ENCODE peak calls at places on chromosomes 13 and 19, in ten cellular contexts. One of them, this sample, is unnamed.

GRCh38 chr13:103040006-103040405 is 26.2 kb downstream of the SLC10A2 start:
- DNase-seq in stomach: no peak
- DNase-seq in GM12891: no peak
- DNase-seq in left lung: no peak
- DNase-seq in testis: no peak
- DNase-seq in RKO: no peak
- DNase-seq in MCF 10A: no peak
- DNase-seq in amniotic epithelial cell: no peak
- DNase-seq in WTC11: no peak
- DNase-seq in cardiac fibroblast: no peak
- DNase-seq in this sample: no peak

GRCh38 chr19:10107254-10107653 is 1.1 kb downstream of the PPAN start:
- DNase-seq in MCF 10A: no peak
- DNase-seq in left lung: no peak
- DNase-seq in RKO: no peak
- DNase-seq in amniotic epithelial cell: no peak
- DNase-seq in cardiac fibroblast: no peak
- DNase-seq in stomach: no peak
- DNase-seq in GM12891: no peak
- DNase-seq in WTC11: no peak
- DNase-seq in testis: no peak
- DNase-seq in this sample: no peak

GRCh38 chr13:73702419-73703071 is 431.7 kb downstream of the KLF12 start:
- DNase-seq in amniotic epithelial cell: peak; percentile 44
- DNase-seq in MCF 10A: peak; percentile 84
- DNase-seq in RKO: no peak
- DNase-seq in GM12891: no peak
- DNase-seq in left lung: no peak
- DNase-seq in testis: no peak
- DNase-seq in cardiac fibroblast: no peak
- DNase-seq in WTC11: no peak
- DNase-seq in stomach: no peak
- DNase-seq in this sample: no peak

GRCh38 chr13:114128624-114129522 is 3.5 kb downstream of the RASA3 start:
- DNase-seq in RKO: peak; percentile 95
- DNase-seq in cardiac fibroblast: peak; percentile 89
- DNase-seq in amniotic epithelial cell: peak; percentile 88
- DNase-seq in MCF 10A: no peak
- DNase-seq in stomach: peak; percentile 67
- DNase-seq in left lung: peak; percentile 94
- DNase-seq in GM12891: peak; percentile 93
- DNase-seq in WTC11: no peak
- DNase-seq in testis: peak; percentile 49
- DNase-seq in this sample: peak; percentile 93

GRCh38 chr13:27403252-27403678 is 21.2 kb upstream of the GTF3A start:
- DNase-seq in testis: no peak
- DNase-seq in MCF 10A: no peak
- DNase-seq in left lung: no peak
- DNase-seq in WTC11: no peak
- DNase-seq in RKO: peak; percentile 30
- DNase-seq in cardiac fibroblast: peak; percentile 77
- DNase-seq in stomach: no peak
- DNase-seq in amniotic epithelial cell: peak; percentile 62
- DNase-seq in GM12891: no peak
- DNase-seq in this sample: no peak

GRCh38 chr13:36344173-36344572 is 2.0 kb downstream of the SPART start:
- DNase-seq in stomach: no peak
- DNase-seq in left lung: no peak
- DNase-seq in testis: no peak
- DNase-seq in GM12891: no peak
- DNase-seq in amniotic epithelial cell: peak; percentile 95
- DNase-seq in WTC11: no peak
- DNase-seq in RKO: no peak
- DNase-seq in MCF 10A: peak; percentile 88
- DNase-seq in cardiac fibroblast: peak; percentile 79
- DNase-seq in this sample: no peak

GRCh38 chr19:17952041-17952976 is 14.6 kb upstream of the KCNN1 start:
- DNase-seq in WTC11: peak; percentile 47
- DNase-seq in amniotic epithelial cell: no peak
- DNase-seq in testis: no peak
- DNase-seq in MCF 10A: no peak
- DNase-seq in stomach: no peak
- DNase-seq in left lung: no peak
- DNase-seq in RKO: no peak
- DNase-seq in GM12891: no peak
- DNase-seq in cardiac fibroblast: no peak
- DNase-seq in this sample: no peak

GRCh38 chr19:5397804-5398692 is 57.2 kb upstream of the ZNRF4 start:
- DNase-seq in MCF 10A: no peak
- DNase-seq in GM12891: peak; percentile 33
- DNase-seq in amniotic epithelial cell: no peak
- DNase-seq in testis: no peak
- DNase-seq in cardiac fibroblast: peak; percentile 6
- DNase-seq in WTC11: peak; percentile 55
- DNase-seq in RKO: peak; percentile 66
- DNase-seq in left lung: no peak
- DNase-seq in stomach: no peak
- DNase-seq in this sample: no peak

GRCh38 chr19:6733338-6734095 is 3.9 kb downstream of the GPR108 start:
- DNase-seq in WTC11: peak; percentile 55
- DNase-seq in RKO: no peak
- DNase-seq in GM12891: no peak
- DNase-seq in left lung: peak; percentile 65
- DNase-seq in cardiac fibroblast: no peak
- DNase-seq in testis: no peak
- DNase-seq in MCF 10A: no peak
- DNase-seq in stomach: no peak
- DNase-seq in amniotic epithelial cell: no peak
- DNase-seq in this sample: no peak

GRCh38 chr13:110624766-110625756 is 9.7 kb downstream of the NAXD start:
- DNase-seq in cardiac fibroblast: no peak
- DNase-seq in MCF 10A: no peak
- DNase-seq in GM12891: no peak
- DNase-seq in amniotic epithelial cell: no peak
- DNase-seq in WTC11: no peak
- DNase-seq in RKO: no peak
- DNase-seq in testis: no peak
- DNase-seq in left lung: peak; percentile 53
- DNase-seq in stomach: peak; percentile 70
- DNase-seq in this sample: no peak

This sample was measured in cardiac septum.